ENCODE peak calls at places on chromosomes 1 and 21, in ten cellular contexts. F is activated naive CD4-positive, alpha-beta T cell treated with anti-CD3 and anti-CD28 coated beads, Interleukin-2, amount 10 ng/mL, durations not matched to agents 7 days and 5 days; N is RPMI8226; P is SJSA1; T is upper lobe of right lung; W is fibroblast of the conjunctiva; V is activated naive CD8-positive, alpha-beta T cell treated with anti-CD3 and anti-CD28 coated beads, Interleukin-2, amount 50 U/mL, for 24 hours; M is HFFc6; H is Calu3; D is cerebellum. R is an unnamed sample.

GRCh38 chr1:67479146-67479891 is 49.1 kb upstream of the SERBP1 start:
- DNase-seq in P (no peak), V (peak), F (no peak), N (peak), H (peak), W (no peak), T (no peak), D (no peak), M (no peak), R (no peak)

GRCh38 chr1:188857526-188858087 is 1620.1 kb downstream of the BRINP3 start:
- DNase-seq in T (no peak), P (no peak), M (no peak), N (no peak), V (no peak), H (no peak), F (no peak), D (no peak), W (no peak), R (no peak)

GRCh38 chr1:31501505-31501904 is 74.8 kb upstream of the TINAGL1 start:
- DNase-seq in P (no peak), F (no peak), W (no peak), N (no peak), M (no peak), V (no peak), D (no peak), T (no peak), H (no peak), R (no peak)

GRCh38 chr1:66981679-66982078 is 56.9 kb downstream of the MIER1 start:
- DNase-seq in M (no peak), T (no peak), F (peak), V (peak), W (no peak), H (no peak), N (no peak), D (no peak), P (peak), R (no peak)

GRCh38 chr1:173267453-173267945 is 60.4 kb upstream of the TNFSF4 start:
- DNase-seq in T (no peak), N (no peak), P (no peak), M (peak), H (no peak), F (no peak), W (no peak), D (no peak), V (no peak), R (peak)

GRCh38 chr1:33327587-33328325 is 6.9 kb upstream of the A3GALT2 start:
- DNase-seq in T (peak), H (no peak), P (no peak), W (peak), D (peak), N (no peak), V (no peak), F (no peak), M (peak), R (peak)

GRCh38 chr1:151790940-151791651 is 796 bp upstream of the TDRKH start:
- DNase-seq in D (no peak), N (peak), V (peak), F (peak), W (no peak), T (no peak), H (peak), M (no peak), P (no peak), R (no peak)

GRCh38 chr21:16534408-16535099 is 804.8 kb downstream of the USP25 start:
- DNase-seq in D (peak), V (no peak), F (no peak), M (peak), W (peak), T (no peak), H (no peak), P (peak), N (no peak), R (peak)

GRCh38 chr1:239841635-239842034 is 250.0 kb upstream of the FMN2 start:
- DNase-seq in M (no peak), N (no peak), V (no peak), H (no peak), F (no peak), D (no peak), P (no peak), T (no peak), W (no peak), R (no peak)

GRCh38 chr1:109214695-109215623 is 1.2 kb downstream of the SARS1 start:
- DNase-seq in V (peak), M (peak), D (peak), F (peak), H (peak), W (peak), P (peak), N (peak), T (no peak), R (peak)

GRCh38 chr1:211830055-211830329 is 571 bp downstream of the LPGAT1 start:
- DNase-seq in T (no peak), P (no peak), V (peak), H (no peak), D (no peak), F (peak), N (peak), W (no peak), M (no peak), R (no peak)

GRCh38 chr1:230375795-230376194 is 50.3 kb downstream of the PGBD5 start:
- DNase-seq in V (no peak), M (no peak), H (no peak), N (no peak), P (no peak), D (peak), T (no peak), W (no peak), F (no peak), R (no peak)

GRCh38 chr21:43280949-43281633 is 112.3 kb downstream of the CRYAA start:
- DNase-seq in N (no peak), W (no peak), F (no peak), H (no peak), T (peak), M (no peak), V (no peak), D (no peak), P (no peak), R (no peak)

GRCh38 chr1:224510880-224511645 is 76.5 kb upstream of the WDR26 start:
- DNase-seq in M (peak), W (no peak), V (no peak), N (no peak), P (peak), T (no peak), H (no peak), D (no peak), F (no peak), R (no peak)